ENCODE peak calls at places on chromosomes 7 and 10, in eight cellular contexts. K is ascending aorta, J is astrocyte of the spinal cord, S is mammary epithelial cell, U is cardiac fibroblast, H is endothelial cell, L is psoas muscle, C is spleen. E is an unnamed sample.

GRCh38 chr7:112938895-112939588 is 147.6 kb downstream of the GPR85 start:
- DNase-seq in K (peak; percentile 63), J (peak; percentile 35), S (no peak), U (peak; percentile 41), H (peak; percentile 63), L (peak; percentile 21), C (peak; percentile 77), E (no peak)

GRCh38 chr10:17075510-17075909 is 54.1 kb downstream of the CUBN start:
- DNase-seq in K (peak; percentile 75), J (peak; percentile 92), S (peak; percentile 90), U (peak; percentile 94), H (no peak), L (no peak), C (no peak), E (no peak)

GRCh38 chr7:42947531-42947930 is 15.4 kb downstream of the MRPL32 start:
- DNase-seq in K (no peak), J (peak; percentile 50), S (no peak), U (no peak), H (no peak), L (no peak), C (no peak), E (no peak)

GRCh38 chr7:70068531-70068930 is 470.3 kb downstream of the AUTS2 start:
- DNase-seq in K (no peak), J (no peak), S (no peak), U (no peak), H (no peak), L (no peak), C (no peak), E (no peak)

GRCh38 chr10:58189269-58189668 is 78.4 kb downstream of the IPMK start:
- DNase-seq in K (no peak), J (peak; percentile 55), S (peak; percentile 60), U (peak; percentile 26), H (no peak), L (no peak), C (no peak), E (no peak)

GRCh38 chr10:128839134-128839533 is 627.9 kb upstream of the MGMT start:
- DNase-seq in K (no peak), J (no peak), S (no peak), U (no peak), H (no peak), L (no peak), C (no peak), E (no peak)

GRCh38 chr10:31101123-31101522 is 69.5 kb upstream of the ZNF438 start:
- DNase-seq in K (peak; percentile 73), J (peak; percentile 95), S (peak; percentile 94), U (peak; percentile 63), H (no peak), L (no peak), C (no peak), E (peak; percentile 38)

GRCh38 chr10:59857921-59858320 is 48.4 kb downstream of the CCDC6 start:
- DNase-seq in K (no peak), J (no peak), S (no peak), U (no peak), H (no peak), L (no peak), C (no peak), E (no peak)

GRCh38 chr7:156950381-156950858 is 908 bp downstream of the NOM1 start:
- DNase-seq in K (no peak), J (peak; percentile 12), S (peak; percentile 43), U (no peak), H (no peak), L (no peak), C (no peak), E (no peak)

GRCh38 chr10:1050145-1050544 is 1.2 kb upstream of the IDI1 start:
- DNase-seq in K (no peak), J (no peak), S (no peak), U (peak; percentile 54), H (no peak), L (no peak), C (no peak), E (no peak)

GRCh38 chr7:116574025-116574822 is 49.4 kb downstream of the CAV1 start:
- DNase-seq in K (no peak), J (no peak), S (no peak), U (no peak), H (no peak), L (no peak), C (no peak), E (no peak)

GRCh38 chr10:93357680-93358079 is 124.5 kb downstream of the MYOF start:
- DNase-seq in K (no peak), J (peak; percentile 28), S (peak; percentile 35), U (peak; percentile 57), H (peak; percentile 51), L (no peak), C (no peak), E (no peak)

GRCh38 chr7:140889645-140890044 is 35.1 kb downstream of the BRAF start:
- DNase-seq in K (no peak), J (no peak), S (no peak), U (no peak), H (no peak), L (no peak), C (no peak), E (no peak)

GRCh38 chr7:134440476-134440875 is 18.4 kb downstream of the AKR1B1 start:
- DNase-seq in K (peak; percentile 55), J (no peak), S (no peak), U (no peak), H (no peak), L (no peak), C (no peak), E (no peak)

GRCh38 chr7:135601182-135601581 is 43.5 kb downstream of the NUP205 start:
- DNase-seq in K (no peak), J (peak; percentile 41), S (peak; percentile 32), U (peak; percentile 22), H (no peak), L (no peak), C (no peak), E (no peak)

GRCh38 chr10:124601431-124602120 is 140.0 kb downstream of the LHPP start:
- DNase-seq in K (no peak), J (no peak), S (no peak), U (no peak), H (no peak), L (peak; percentile 9), C (peak; percentile 93), E (no peak)

GRCh38 chr10:91035650-91036292 is 114.9 kb upstream of the ANKRD1 start:
- DNase-seq in K (no peak), J (no peak), S (no peak), U (no peak), H (no peak), L (no peak), C (no peak), E (no peak)

DNA sequence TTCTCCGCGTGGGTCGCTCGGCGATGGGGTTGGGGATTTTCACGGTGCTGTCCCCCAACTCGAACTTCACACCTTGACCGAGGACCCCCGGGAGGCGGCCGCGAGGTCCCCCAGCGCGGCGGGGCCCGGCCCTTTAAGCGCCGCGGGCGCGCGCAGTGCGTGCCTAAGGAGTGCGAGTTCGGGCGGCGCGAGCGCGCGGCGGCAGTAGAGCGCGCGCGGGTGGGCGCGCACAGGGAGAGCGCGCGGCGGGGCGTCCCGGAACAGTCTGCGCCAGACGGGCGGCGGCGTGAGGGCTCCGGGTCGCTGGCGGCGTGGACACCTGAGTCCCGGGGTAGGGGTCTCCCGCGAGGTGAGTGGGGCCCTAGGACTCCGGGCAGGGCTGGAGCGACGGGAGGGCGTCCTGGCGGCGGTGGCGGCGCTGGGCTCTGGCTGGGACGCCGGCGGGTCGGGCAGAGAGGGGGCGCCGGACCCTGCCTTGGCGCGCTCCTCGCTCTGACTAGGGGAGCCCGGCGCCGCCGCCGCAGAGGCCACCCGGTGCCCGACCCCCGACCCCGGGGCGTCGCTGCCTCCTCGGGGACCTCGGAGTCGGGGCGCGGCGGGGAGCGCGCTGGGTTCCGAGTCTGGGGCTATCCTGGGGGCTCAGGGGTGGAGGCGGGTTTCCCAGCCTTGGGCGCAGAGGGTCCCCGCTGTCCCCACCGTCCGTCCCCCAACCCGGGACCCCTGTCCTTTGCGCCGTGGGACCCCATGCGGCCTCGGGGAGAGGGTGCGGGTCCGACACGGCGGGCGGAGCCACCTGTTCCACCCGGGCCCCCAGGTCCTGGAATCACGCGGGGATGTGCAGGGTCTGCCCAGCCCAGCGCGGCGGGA is at the start of gene PROSER2:
- DNase-seq in K (peak; percentile 76), J (peak; percentile 48), S (peak; percentile 66), U (peak; percentile 64), H (peak; percentile 43), L (peak; percentile 60), C (peak; percentile 79), E (no peak)
- TF ChIP-seq CTCF in K (no peak), J (no peak), S (no peak), U (no peak), H (no peak), L (no peak), C (no peak), E (no peak)

DNA sequence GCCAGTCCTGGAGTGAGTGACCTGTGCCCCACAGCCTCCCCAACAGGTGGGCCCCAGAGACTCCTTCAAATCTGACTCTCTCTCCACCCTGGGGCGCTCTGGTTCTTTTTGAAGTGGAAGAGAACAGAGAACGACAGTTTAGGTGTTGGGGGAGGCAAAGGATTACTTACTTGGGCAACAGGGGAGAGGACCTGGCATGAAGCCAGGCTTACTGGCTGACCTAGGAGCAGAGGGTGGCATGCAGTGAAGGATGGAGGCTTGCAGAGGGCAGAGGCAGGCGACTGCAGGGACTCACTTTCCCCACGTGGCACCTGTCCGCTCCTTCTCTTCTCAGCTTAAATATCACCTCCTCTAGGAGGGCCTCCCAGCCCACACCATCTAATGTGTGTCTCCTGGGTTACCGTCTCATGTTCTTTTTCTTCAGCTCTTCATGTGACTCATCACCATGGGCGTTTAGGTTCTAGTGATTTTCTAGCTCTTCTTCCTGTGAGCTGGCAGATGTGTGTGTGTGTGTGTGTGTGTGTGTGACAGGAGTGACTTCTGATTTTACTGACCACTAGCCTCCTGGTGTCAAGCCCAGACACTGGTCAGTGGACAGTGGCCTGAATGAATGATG is 15.5 kb downstream of the LZTS2 start:
- DNase-seq in K (no peak), J (peak; percentile 92), S (peak; percentile 88), U (peak; percentile 78), H (no peak), L (no peak), C (no peak), E (no peak)
- TF ChIP-seq CTCF in K (no peak), J (no peak), S (no peak), U (no peak), H (no peak), L (no peak), C (no peak), E (no peak)

GRCh38 chr7:26078437-26079362 is 73.3 kb upstream of the NFE2L3 start:
- DNase-seq in K (no peak), J (peak; percentile 38), S (peak; percentile 60), U (peak; percentile 24), H (peak; percentile 82), L (peak; percentile 56), C (peak; percentile 94), E (no peak)
- TF ChIP-seq CTCF in K (no peak), J (peak; percentile 57), S (peak; percentile 64), U (peak; percentile 14), H (no peak), L (peak; percentile 12), C (peak; percentile 28), E (peak; percentile 77)

DNA sequence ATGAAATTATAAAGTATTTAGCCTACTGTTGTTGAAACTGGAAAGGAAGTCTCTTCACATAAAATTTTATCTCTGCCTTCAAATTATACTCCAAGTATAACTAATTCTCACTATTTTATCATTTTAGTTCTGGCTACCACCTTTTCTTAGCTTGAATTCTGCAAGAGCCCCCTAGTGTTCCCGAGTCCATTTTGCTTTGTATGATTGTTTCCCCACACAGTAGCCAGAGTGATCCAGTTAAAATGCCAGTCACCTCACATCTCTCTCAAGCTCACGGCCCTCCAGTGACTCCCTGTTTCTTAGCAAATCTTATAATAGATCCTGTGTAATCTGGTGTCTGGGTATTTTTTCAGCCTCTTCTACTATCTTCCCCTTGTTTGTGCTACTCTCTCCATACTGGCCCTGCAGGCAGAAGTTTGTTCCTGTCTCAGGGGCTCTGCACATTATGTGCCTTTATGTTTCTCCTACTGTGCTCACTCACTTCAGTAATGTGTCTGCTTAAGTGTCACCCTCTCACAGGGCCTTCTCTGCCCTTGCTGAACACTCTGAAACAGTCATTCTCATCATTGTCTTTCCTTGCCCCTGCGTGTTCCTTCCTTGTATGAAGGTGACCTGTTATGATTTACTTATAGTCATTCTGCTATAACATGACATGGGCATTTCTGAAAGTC is 8.9 kb downstream of the WAC start:
- DNase-seq in K (no peak), J (no peak), S (no peak), U (no peak), H (no peak), L (no peak), C (no peak), E (no peak)
- TF ChIP-seq CTCF in K (no peak), J (peak; percentile 27), S (peak; percentile 5), U (no peak), H (no peak), L (no peak), C (no peak), E (no peak)

E was measured in keratinocyte.